ENCODE peak calls at places on chromosomes 11 and 22, in six cellular contexts. E is stimulated activated CD4-positive, alpha-beta T cell treated with anti-CD3 and anti-CD28 coated beads, Interleukin-2, amount 100 ng/mL, for 48 hours; J is NCI-H2029 treated with DMSO at 0.1 percent for 48 hours; C is stimulated activated naive CD8-positive, alpha-beta T cell treated with anti-CD3 and anti-CD28 coated beads, Interleukin-15, amount 100 ng/mL, for 72 hours; T is B cell; Q is sciatic nerve. U is an unnamed sample.

GRCh38 chr11:127651888-127652221 is 651.3 kb upstream of the KIRREL3 start:
- DNase-seq in E (no peak), J (no peak), C (no peak), T (no peak), Q (no peak), U (no peak)

GRCh38 chr11:69636512-69636866 is 4.5 kb upstream of the CCND1 start:
- DNase-seq in E (no peak), J (no peak), C (no peak), T (no peak), Q (peak), U (peak)

GRCh38 chr11:111456859-111457730 is 55.1 kb downstream of the BTG4 start:
- DNase-seq in E (no peak), J (no peak), C (no peak), T (no peak), Q (no peak), U (no peak)

GRCh38 chr11:45832835-45833446 is 14.3 kb upstream of the CRY2 start:
- DNase-seq in E (no peak), J (no peak), C (no peak), T (no peak), Q (peak), U (no peak)

GRCh38 chr11:116033931-116034553 is 529.8 kb upstream of the CADM1 start:
- DNase-seq in E (no peak), J (peak), C (no peak), T (no peak), Q (no peak), U (no peak)

GRCh38 chr11:34601085-34601444 is 19.8 kb upstream of the EHF start:
- DNase-seq in E (no peak), J (no peak), C (no peak), T (no peak), Q (no peak), U (no peak)

GRCh38 chr22:37165940-37166674 is 16.4 kb upstream of the IL2RB start:
- DNase-seq in E (no peak), J (no peak), C (no peak), T (peak), Q (no peak), U (no peak)

GRCh38 chr11:65973439-65974110 is 12.0 kb downstream of the SART1 start:
- DNase-seq in E (no peak), J (no peak), C (no peak), T (no peak), Q (no peak), U (no peak)

GRCh38 chr11:19913236-19913892 is 200.7 kb downstream of the NAV2 start:
- DNase-seq in E (no peak), J (no peak), C (no peak), T (no peak), Q (no peak), U (no peak)

GRCh38 chr11:128026596-128026995 is 560.8 kb downstream of the ETS1 start:
- DNase-seq in E (no peak), J (no peak), C (no peak), T (no peak), Q (no peak), U (peak)

GRCh38 chr22:35363571-35364086 is 17.3 kb upstream of the HMOX1 start:
- DNase-seq in E (no peak), J (no peak), C (no peak), T (no peak), Q (no peak), U (no peak)

U was measured in skeletal muscle cell.